ENCODE peak calls at places on chromosomes 1 and 21, in seven cellular contexts. One of them, this sample, is unnamed.

GRCh38 chr21:28473530-28474225 is 519.0 kb downstream of the LTN1 start:
- DNase-seq in hepatocyte: no peak
- DNase-seq in MM.1S: no peak
- DNase-seq in GM23248: peak; percentile 45
- DNase-seq in PC-3: no peak
- DNase-seq in neural progenitor cell: no peak
- DNase-seq in HCT116: no peak
- DNase-seq in this sample: no peak

GRCh38 chr1:161066694-161067093 is 3.0 kb downstream of the ARHGAP30 start:
- DNase-seq in hepatocyte: no peak
- DNase-seq in MM.1S: no peak
- DNase-seq in GM23248: no peak
- DNase-seq in PC-3: no peak
- DNase-seq in neural progenitor cell: no peak
- DNase-seq in HCT116: no peak
- DNase-seq in this sample: no peak

GRCh38 chr1:156694563-156694962 is 10.8 kb downstream of the CRABP2 start:
- DNase-seq in hepatocyte: no peak
- DNase-seq in MM.1S: no peak
- DNase-seq in GM23248: no peak
- DNase-seq in PC-3: no peak
- DNase-seq in neural progenitor cell: peak; percentile 31
- DNase-seq in HCT116: no peak
- DNase-seq in this sample: peak; percentile 61

GRCh38 chr21:44258056-44258725 is 3.5 kb downstream of the DNMT3L start:
- DNase-seq in hepatocyte: no peak
- DNase-seq in MM.1S: no peak
- DNase-seq in GM23248: no peak
- DNase-seq in PC-3: no peak
- DNase-seq in neural progenitor cell: no peak
- DNase-seq in HCT116: no peak
- DNase-seq in this sample: no peak

GRCh38 chr1:110672001-110672752 is 2.6 kb downstream of the KCNA3 start:
- DNase-seq in hepatocyte: no peak
- DNase-seq in MM.1S: peak; percentile 76
- DNase-seq in GM23248: peak; percentile 39
- DNase-seq in PC-3: no peak
- DNase-seq in neural progenitor cell: peak; percentile 69
- DNase-seq in HCT116: no peak
- DNase-seq in this sample: peak; percentile 84

GRCh38 chr1:236164273-236164672 is 21.9 kb downstream of the GPR137B start:
- DNase-seq in hepatocyte: no peak
- DNase-seq in MM.1S: no peak
- DNase-seq in GM23248: no peak
- DNase-seq in PC-3: no peak
- DNase-seq in neural progenitor cell: no peak
- DNase-seq in HCT116: no peak
- DNase-seq in this sample: no peak

GRCh38 chr1:38190978-38191377 is 144.4 kb upstream of the POU3F1 start:
- DNase-seq in hepatocyte: no peak
- DNase-seq in MM.1S: no peak
- DNase-seq in GM23248: no peak
- DNase-seq in PC-3: no peak
- DNase-seq in neural progenitor cell: no peak
- DNase-seq in HCT116: no peak
- DNase-seq in this sample: no peak

GRCh38 chr1:228005511-228006033 is 1.2 kb upstream of the WNT3A start:
- DNase-seq in hepatocyte: no peak
- DNase-seq in MM.1S: no peak
- DNase-seq in GM23248: peak; percentile 23
- DNase-seq in PC-3: peak; percentile 21
- DNase-seq in neural progenitor cell: no peak
- DNase-seq in HCT116: no peak
- DNase-seq in this sample: peak; percentile 31

GRCh38 chr1:234532511-234532922 is 53.5 kb upstream of the TARBP1 start:
- DNase-seq in hepatocyte: no peak
- DNase-seq in MM.1S: no peak
- DNase-seq in GM23248: peak; percentile 53
- DNase-seq in PC-3: no peak
- DNase-seq in neural progenitor cell: no peak
- DNase-seq in HCT116: no peak
- DNase-seq in this sample: no peak

GRCh38 chr1:153475282-153475681 is 14.8 kb upstream of the S100A7 start:
- DNase-seq in hepatocyte: no peak
- DNase-seq in MM.1S: no peak
- DNase-seq in GM23248: no peak
- DNase-seq in PC-3: no peak
- DNase-seq in neural progenitor cell: no peak
- DNase-seq in HCT116: no peak
- DNase-seq in this sample: no peak

GRCh38 chr21:42665026-42665425 is 11.6 kb downstream of the PDE9A start:
- DNase-seq in hepatocyte: no peak
- DNase-seq in MM.1S: no peak
- DNase-seq in GM23248: no peak
- DNase-seq in PC-3: peak; percentile 37
- DNase-seq in neural progenitor cell: no peak
- DNase-seq in HCT116: no peak
- DNase-seq in this sample: no peak

GRCh38 chr1:4673494-4673893 is 19.1 kb downstream of the AJAP1 start:
- DNase-seq in hepatocyte: no peak
- DNase-seq in MM.1S: no peak
- DNase-seq in GM23248: no peak
- DNase-seq in PC-3: no peak
- DNase-seq in neural progenitor cell: no peak
- DNase-seq in HCT116: no peak
- DNase-seq in this sample: no peak

GRCh38 chr1:3910049-3910731 is 10.1 kb upstream of the C1orf174 start:
- DNase-seq in hepatocyte: no peak
- DNase-seq in MM.1S: no peak
- DNase-seq in GM23248: no peak
- DNase-seq in PC-3: no peak
- DNase-seq in neural progenitor cell: no peak
- DNase-seq in HCT116: no peak
- DNase-seq in this sample: no peak

GRCh38 chr1:212355230-212355969 is 59.3 kb downstream of the PACC1 start:
- DNase-seq in hepatocyte: no peak
- DNase-seq in MM.1S: no peak
- DNase-seq in GM23248: peak; percentile 39
- DNase-seq in PC-3: no peak
- DNase-seq in neural progenitor cell: no peak
- DNase-seq in HCT116: no peak
- DNase-seq in this sample: no peak

DNA sequence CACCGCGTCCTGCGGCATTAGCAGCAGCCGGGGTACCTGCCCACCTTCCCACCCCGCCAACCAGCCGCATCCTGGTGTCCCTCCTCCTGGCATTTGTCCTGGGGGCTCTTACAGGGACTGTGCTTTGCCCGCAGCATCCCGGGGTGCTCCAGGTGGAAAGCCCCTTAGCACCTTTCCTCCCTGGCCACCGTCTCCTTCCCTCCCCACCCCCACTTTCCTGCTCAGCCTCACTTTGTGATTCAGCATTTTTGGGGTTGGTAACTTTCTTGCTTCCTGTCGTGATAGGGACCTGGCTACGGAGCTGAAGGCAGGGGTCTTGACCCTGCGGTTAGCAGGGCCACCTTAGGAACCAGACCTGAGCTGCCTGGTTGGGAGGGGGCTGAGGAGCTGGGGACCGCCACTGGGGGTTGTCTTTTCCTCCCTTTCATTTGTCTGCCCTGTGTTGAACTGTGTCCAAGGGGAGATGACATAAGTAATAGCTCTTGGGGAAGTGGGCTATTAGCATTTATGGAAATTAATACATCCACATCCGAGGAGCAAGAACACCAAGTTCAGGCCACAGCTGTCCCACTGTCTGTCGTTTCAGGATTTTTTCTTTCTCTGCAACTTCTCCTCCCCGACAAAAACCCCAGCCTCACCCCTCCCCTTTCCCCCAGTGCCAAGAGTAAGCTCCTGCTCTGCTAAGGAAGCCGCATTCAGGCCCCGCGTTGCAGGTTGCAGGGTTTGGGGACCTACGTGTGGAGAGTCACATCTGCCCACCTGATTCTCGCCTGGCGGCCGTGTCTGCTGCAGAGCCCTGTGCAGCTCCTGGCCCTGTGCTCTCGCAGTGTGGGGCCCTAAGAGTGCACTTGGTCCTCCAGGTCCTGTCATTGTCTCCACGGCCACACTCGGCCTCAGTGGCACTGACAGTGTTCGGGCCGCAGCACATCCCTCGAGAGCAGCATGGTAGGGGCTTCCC is 1.6 kb upstream of the NPHP4 start:
- DNase-seq in hepatocyte: no peak
- DNase-seq in MM.1S: peak; percentile 34
- DNase-seq in GM23248: no peak
- DNase-seq in PC-3: peak; percentile 25
- DNase-seq in neural progenitor cell: no peak
- DNase-seq in HCT116: no peak
- DNase-seq in this sample: peak; percentile 67
- TF ChIP-seq EZH2 in hepatocyte: peak; percentile 31
- TF ChIP-seq EZH2 in MM.1S: no peak
- TF ChIP-seq EZH2 in GM23248: no peak
- TF ChIP-seq EZH2 in PC-3: no peak
- TF ChIP-seq EZH2 in neural progenitor cell: no peak
- TF ChIP-seq EZH2 in HCT116: no peak
- TF ChIP-seq EZH2 in this sample: no peak

DNA sequence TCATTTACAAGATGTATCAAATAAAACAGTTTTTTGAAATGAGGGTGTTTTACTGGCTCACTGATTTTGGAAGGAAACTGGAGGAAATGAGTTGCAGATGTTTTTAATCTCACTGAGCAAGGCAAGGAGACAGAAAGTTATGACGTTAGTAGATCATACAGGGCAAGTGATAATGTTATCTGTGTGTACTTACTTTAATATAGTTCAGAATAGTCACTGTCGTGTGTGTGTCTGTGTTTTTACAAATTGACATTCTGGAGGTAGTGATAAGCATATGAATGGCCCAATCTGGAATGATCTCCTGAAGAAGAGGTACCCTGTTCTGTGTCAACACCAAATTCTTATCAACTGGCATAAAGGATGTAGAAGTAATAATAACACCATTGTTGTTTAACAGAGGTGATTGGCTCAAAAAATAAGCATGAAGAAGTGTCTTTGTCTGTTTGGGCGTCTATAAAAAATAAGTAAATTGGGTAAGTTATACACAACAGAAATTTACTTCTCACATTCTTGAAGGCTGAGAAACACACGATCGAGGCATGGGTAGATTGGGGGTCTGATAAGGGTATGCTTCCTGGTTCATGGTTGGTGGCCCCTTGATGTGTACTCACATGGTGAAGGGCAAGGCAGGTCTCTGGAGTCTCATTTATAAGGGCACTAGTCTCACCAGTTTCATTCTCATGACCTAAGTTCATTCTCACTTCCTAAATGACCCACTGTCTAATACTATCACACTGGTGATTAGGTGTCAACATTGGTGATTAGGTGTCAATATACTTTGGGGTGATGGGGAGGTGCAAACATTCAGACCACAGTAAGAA is 2.1 kb upstream of the GBP4 start:
- DNase-seq in hepatocyte: no peak
- DNase-seq in MM.1S: no peak
- DNase-seq in GM23248: no peak
- DNase-seq in PC-3: no peak
- DNase-seq in neural progenitor cell: no peak
- DNase-seq in HCT116: no peak
- DNase-seq in this sample: no peak
- H2AFZ ChIP-seq in hepatocyte: no peak overlapping the region
- H2AFZ ChIP-seq in MM.1S: no peak overlapping the region
- H2AFZ ChIP-seq in GM23248: no peak overlapping the region
- H2AFZ ChIP-seq in PC-3: no peak overlapping the region
- H2AFZ ChIP-seq in neural progenitor cell: no peak overlapping the region
- H2AFZ ChIP-seq in HCT116: no peak overlapping the region
- H2AFZ ChIP-seq in this sample: no peak overlapping the region

GRCh38 chr1:89631756-89632155 is 1.2 kb upstream of the LRRC8C start:
- DNase-seq in hepatocyte: no peak
- DNase-seq in MM.1S: no peak
- DNase-seq in GM23248: no peak
- DNase-seq in PC-3: no peak
- DNase-seq in neural progenitor cell: no peak
- DNase-seq in HCT116: no peak
- DNase-seq in this sample: no peak

GRCh38 chr1:89635825-89636815 is 3.2 kb downstream of the LRRC8C start:
- DNase-seq in hepatocyte: no peak
- DNase-seq in MM.1S: no peak
- DNase-seq in GM23248: peak; percentile 79
- DNase-seq in PC-3: peak; percentile 82
- DNase-seq in neural progenitor cell: no peak
- DNase-seq in HCT116: no peak
- DNase-seq in this sample: no peak

GRCh38 chr1:89633745-89634625 is 1.1 kb downstream of the LRRC8C start:
- DNase-seq in hepatocyte: peak; percentile 25
- DNase-seq in MM.1S: peak; percentile 59
- DNase-seq in GM23248: peak; percentile 57
- DNase-seq in PC-3: peak; percentile 22
- DNase-seq in neural progenitor cell: peak; percentile 35
- DNase-seq in HCT116: no peak
- DNase-seq in this sample: peak; percentile 56

GRCh38 chr1:89632213-89633102 is 462 bp upstream of the LRRC8C start:
- DNase-seq in hepatocyte: peak; percentile 88
- DNase-seq in MM.1S: peak; percentile 77
- DNase-seq in GM23248: peak; percentile 91
- DNase-seq in PC-3: peak; percentile 74
- DNase-seq in neural progenitor cell: peak; percentile 89
- DNase-seq in HCT116: peak; percentile 41
- DNase-seq in this sample: peak; percentile 79

GRCh38 chr1:89633103-89633744 is at the start of gene LRRC8C:
- DNase-seq in hepatocyte: peak; percentile 57
- DNase-seq in MM.1S: peak; percentile 69
- DNase-seq in GM23248: peak; percentile 73
- DNase-seq in PC-3: peak; percentile 53
- DNase-seq in neural progenitor cell: peak; percentile 76
- DNase-seq in HCT116: peak; percentile 10
- DNase-seq in this sample: peak; percentile 62
- TF ChIP-seq EZH2phosphoT487 in hepatocyte: no peak
- TF ChIP-seq EZH2phosphoT487 in MM.1S: no peak
- TF ChIP-seq EZH2phosphoT487 in GM23248: no peak
- TF ChIP-seq EZH2phosphoT487 in PC-3: no peak
- TF ChIP-seq EZH2phosphoT487 in neural progenitor cell: no peak
- TF ChIP-seq EZH2phosphoT487 in HCT116: no peak
- TF ChIP-seq EZH2phosphoT487 in this sample: no peak

GRCh38 chr1:54798206-54798605 is 2.9 kb downstream of the TTC22 start:
- DNase-seq in hepatocyte: peak; percentile 40
- DNase-seq in MM.1S: no peak
- DNase-seq in GM23248: no peak
- DNase-seq in PC-3: no peak
- DNase-seq in neural progenitor cell: no peak
- DNase-seq in HCT116: no peak
- DNase-seq in this sample: no peak

GRCh38 chr1:54798769-54799641 is 2.1 kb downstream of the TTC22 start:
- DNase-seq in hepatocyte: no peak
- DNase-seq in MM.1S: no peak
- DNase-seq in GM23248: peak; percentile 70
- DNase-seq in PC-3: no peak
- DNase-seq in neural progenitor cell: no peak
- DNase-seq in HCT116: no peak
- DNase-seq in this sample: no peak

GRCh38 chr1:54803761-54804470 is 2.8 kb upstream of the TTC22 start:
- DNase-seq in hepatocyte: no peak
- DNase-seq in MM.1S: no peak
- DNase-seq in GM23248: peak; percentile 48
- DNase-seq in PC-3: no peak
- DNase-seq in neural progenitor cell: no peak
- DNase-seq in HCT116: no peak
- DNase-seq in this sample: no peak

GRCh38 chr1:54800041-54800898 is 853 bp downstream of the TTC22 start:
- DNase-seq in hepatocyte: no peak
- DNase-seq in MM.1S: no peak
- DNase-seq in GM23248: no peak
- DNase-seq in PC-3: no peak
- DNase-seq in neural progenitor cell: no peak
- DNase-seq in HCT116: no peak
- DNase-seq in this sample: peak; percentile 71

GRCh38 chr1:54800899-54801759 is at the start of gene TTC22:
- DNase-seq in hepatocyte: peak; percentile 83
- DNase-seq in MM.1S: peak; percentile 87
- DNase-seq in GM23248: peak; percentile 60
- DNase-seq in PC-3: peak; percentile 73
- DNase-seq in neural progenitor cell: peak; percentile 39
- DNase-seq in HCT116: peak; percentile 24
- DNase-seq in this sample: peak; percentile 80
- TF ChIP-seq EZH2 in hepatocyte: no peak
- TF ChIP-seq EZH2 in MM.1S: no peak
- TF ChIP-seq EZH2 in GM23248: peak; percentile 44
- TF ChIP-seq EZH2 in PC-3: no peak
- TF ChIP-seq EZH2 in neural progenitor cell: no peak
- TF ChIP-seq EZH2 in HCT116: no peak
- TF ChIP-seq EZH2 in this sample: no peak